ENCODE peak calls at places on chromosomes 7 and 10, in ten cellular contexts. E is HFF-Myc; U is body of pancreas; R is fibroblast of lung; G is neuronal stem cell; F is CD8-positive, alpha-beta memory T cell; V is HL-60; M is brain microvascular endothelial cell; X is AG09309; A is Panc1. Z is an unnamed sample.

GRCh38 chr7:150947761-150948680 is 30.1 kb downstream of the KCNH2 start:
- DNase-seq in G (no peak), F (no peak), A (no peak), V (no peak), M (no peak), E (no peak), X (no peak), U (no peak), R (no peak), Z (no peak)

GRCh38 chr10:113431807-113432206 is 121.0 kb upstream of the HABP2 start:
- DNase-seq in X (no peak), U (no peak), M (no peak), E (no peak), G (no peak), A (no peak), F (no peak), V (no peak), R (no peak), Z (no peak)

GRCh38 chr7:3089493-3089892 is 45.8 kb upstream of the CARD11 start:
- DNase-seq in U (no peak), R (peak), E (no peak), F (no peak), V (no peak), G (peak), X (no peak), M (peak), A (no peak), Z (no peak)

GRCh38 chr7:28623105-28623730 is 210.9 kb downstream of the CREB5 start:
- DNase-seq in E (no peak), A (no peak), F (no peak), V (no peak), M (peak), X (no peak), G (no peak), U (no peak), R (peak), Z (peak)

GRCh38 chr10:128632694-128633093 is 506.5 kb upstream of the MKI67 start:
- DNase-seq in M (no peak), V (no peak), X (no peak), A (no peak), F (no peak), E (no peak), G (no peak), U (no peak), R (no peak), Z (no peak)

GRCh38 chr7:99473315-99473596 is 566 bp downstream of the ZNF789 start:
- DNase-seq in E (peak), R (peak), M (peak), X (peak), V (no peak), A (no peak), G (peak), F (no peak), U (no peak), Z (no peak)

GRCh38 chr10:26697922-26698608 is 564 bp downstream of the PDSS1 start:
- DNase-seq in M (no peak), X (no peak), G (no peak), V (no peak), R (no peak), A (no peak), U (no peak), F (no peak), E (no peak), Z (no peak)

GRCh38 chr10:105843786-105844560 is 1202.9 kb downstream of the SORCS3 start:
- DNase-seq in E (no peak), X (no peak), U (no peak), G (no peak), V (no peak), M (no peak), R (no peak), F (no peak), A (no peak), Z (no peak)

GRCh38 chr10:120841522-120842189 is 9.5 kb upstream of the WDR11 start:
- DNase-seq in U (no peak), E (no peak), V (no peak), F (no peak), G (no peak), X (no peak), R (no peak), M (no peak), A (peak), Z (no peak)

GRCh38 chr10:5547934-5548660 is 23.3 kb downstream of the CALML3 start:
- DNase-seq in X (no peak), M (no peak), F (no peak), A (no peak), R (no peak), G (no peak), U (no peak), E (no peak), V (no peak), Z (no peak)

GRCh38 chr10:67306588-67307205 is 380.9 kb downstream of the LRRTM3 start:
- DNase-seq in G (peak), M (peak), F (no peak), V (no peak), E (no peak), X (no peak), A (peak), U (no peak), R (peak), Z (no peak)

GRCh38 chr7:97973206-97973658 is 16.8 kb downstream of the OCM2 start:
- DNase-seq in A (peak), G (no peak), F (no peak), U (peak), R (no peak), E (no peak), X (no peak), M (no peak), V (no peak), Z (no peak)

GRCh38 chr10:131824371-131825149 is 76.2 kb upstream of the PPP2R2D start:
- DNase-seq in A (no peak), V (no peak), M (no peak), U (no peak), F (no peak), G (no peak), X (no peak), E (no peak), R (no peak), Z (no peak)

GRCh38 chr10:535051-535450 is 154.4 kb downstream of the DIP2C start:
- DNase-seq in M (no peak), V (no peak), U (no peak), A (no peak), F (no peak), G (no peak), R (no peak), X (no peak), E (no peak), Z (no peak)

GRCh38 chr7:106021211-106022067 is 58.4 kb downstream of the CDHR3 start:
- DNase-seq in V (no peak), R (peak), U (no peak), F (no peak), X (no peak), M (no peak), G (no peak), E (no peak), A (no peak), Z (no peak)

GRCh38 chr10:28479366-28479765 is 53.6 kb upstream of the WAC start:
- DNase-seq in X (no peak), V (no peak), A (no peak), F (no peak), U (no peak), M (no peak), G (no peak), R (no peak), E (no peak), Z (no peak)

GRCh38 chr10:10038358-10038757 is 979.3 kb upstream of the CELF2 start:
- DNase-seq in M (no peak), A (no peak), V (no peak), E (no peak), F (no peak), U (no peak), X (no peak), R (peak), G (no peak), Z (no peak)

GRCh38 chr10:34580214-34580613 is 234.9 kb downstream of the PARD3 start:
- DNase-seq in X (no peak), G (no peak), F (no peak), U (no peak), A (no peak), R (no peak), V (no peak), M (no peak), E (no peak), Z (no peak)

GRCh38 chr7:55887786-55888185 is 530 bp downstream of the ZNF713 start:
- DNase-seq in E (no peak), V (no peak), G (peak), R (peak), U (no peak), X (no peak), A (no peak), F (no peak), M (no peak), Z (no peak)

GRCh38 chr7:149686001-149686400 is 87.4 kb downstream of the ZNF467 start:
- DNase-seq in R (peak), U (no peak), G (no peak), A (no peak), E (no peak), X (peak), F (no peak), V (peak), M (peak), Z (no peak)

GRCh38 chr7:29146888-29147609 is 712 bp upstream of the CPVL start:
- DNase-seq in G (no peak), E (no peak), R (no peak), M (no peak), V (no peak), F (no peak), X (peak), U (peak), A (no peak), Z (no peak)

GRCh38 chr10:35912615-35913170 is 270.6 kb upstream of the FZD8 start:
- DNase-seq in V (no peak), F (no peak), M (no peak), R (peak), U (no peak), G (no peak), A (no peak), X (peak), E (peak), Z (no peak)

GRCh38 chr10:2979267-2979660 is 88.1 kb upstream of the PFKP start:
- DNase-seq in V (peak), U (no peak), X (peak), E (no peak), M (no peak), A (no peak), F (no peak), R (peak), G (no peak), Z (no peak)

GRCh38 chr7:327305-327931 is 37.4 kb downstream of the FOXL3 start:
- DNase-seq in G (no peak), A (no peak), F (no peak), X (no peak), R (no peak), E (no peak), M (no peak), U (no peak), V (no peak), Z (no peak)

GRCh38 chr7:2632717-2633537 is 1.1 kb downstream of the TTYH3 start:
- DNase-seq in M (peak), G (no peak), X (peak), U (peak), E (peak), R (peak), A (no peak), F (peak), V (no peak), Z (no peak)

GRCh38 chr7:14389052-14389988 is 399.9 kb upstream of the ETV1 start:
- DNase-seq in R (no peak), U (no peak), G (no peak), E (no peak), X (no peak), M (no peak), F (no peak), V (no peak), A (no peak), Z (no peak)

GRCh38 chr10:72899545-72899944 is 6.0 kb downstream of the OIT3 start:
- DNase-seq in A (no peak), R (no peak), F (no peak), M (no peak), G (no peak), V (no peak), X (no peak), U (no peak), E (no peak), Z (no peak)

GRCh38 chr10:129369566-129369965 is 97.5 kb upstream of the MGMT start:
- DNase-seq in R (no peak), A (no peak), E (no peak), M (no peak), V (no peak), U (no peak), X (no peak), F (no peak), G (no peak), Z (no peak)

GRCh38 chr10:129808092-129808983 is 155.7 kb downstream of the EBF3 start:
- DNase-seq in V (no peak), X (no peak), U (no peak), M (no peak), G (no peak), R (no peak), E (no peak), A (no peak), F (no peak), Z (no peak)

GRCh38 chr10:21285742-21286311 is 239.7 kb downstream of the SKIDA1 start:
- DNase-seq in V (no peak), F (no peak), A (no peak), U (no peak), E (no peak), M (peak), R (no peak), X (no peak), G (no peak), Z (no peak)

GRCh38 chr10:50577681-50578350 is 45.9 kb downstream of the SGMS1 start:
- DNase-seq in U (peak), X (no peak), G (no peak), E (no peak), A (no peak), R (peak), M (peak), F (no peak), V (peak), Z (no peak)

GRCh38 chr10:58820862-58821559 is 308.3 kb downstream of the BICC1 start:
- DNase-seq in G (no peak), U (no peak), R (peak), E (peak), F (no peak), M (peak), A (no peak), V (no peak), X (peak), Z (no peak)

GRCh38 chr7:155584763-155585531 is 38.6 kb upstream of the CNPY1 start:
- DNase-seq in U (peak), E (no peak), F (no peak), M (peak), V (peak), X (no peak), R (peak), A (no peak), G (no peak), Z (no peak)

GRCh38 chr10:88992945-88993537 is 2.4 kb downstream of the FAS start:
- DNase-seq in U (no peak), R (peak), X (no peak), F (no peak), G (no peak), E (no peak), V (no peak), M (no peak), A (no peak), Z (no peak)

GRCh38 chr10:104368406-104368805 is 14.8 kb downstream of the CFAP58 start:
- DNase-seq in G (no peak), M (no peak), X (no peak), R (no peak), E (no peak), V (no peak), F (no peak), A (no peak), U (no peak), Z (no peak)

GRCh38 chr7:78226059-78226658 is 427.6 kb downstream of the PHTF2 start:
- DNase-seq in V (peak), R (peak), E (peak), F (no peak), G (peak), M (no peak), A (peak), U (peak), X (no peak), Z (no peak)

GRCh38 chr7:82598958-82599357 is 155.4 kb upstream of the CACNA2D1 start:
- DNase-seq in U (no peak), M (peak), X (peak), F (no peak), G (no peak), A (no peak), V (no peak), R (peak), E (no peak), Z (no peak)

GRCh38 chr7:29193316-29194205 is 1.0 kb upstream of the CHN2 start:
- DNase-seq in E (no peak), G (peak), V (no peak), F (no peak), M (no peak), R (no peak), A (no peak), U (peak), X (no peak), Z (no peak)

GRCh38 chr10:100325164-100325563 is 4.9 kb downstream of the PKD2L1 start:
- DNase-seq in X (no peak), U (no peak), R (no peak), A (no peak), F (no peak), E (no peak), M (no peak), V (no peak), G (no peak), Z (no peak)

GRCh38 chr10:19629559-19629958 is 186.7 kb upstream of the PLXDC2 start:
- DNase-seq in X (peak), R (peak), M (peak), V (no peak), U (peak), G (peak), F (no peak), E (no peak), A (no peak), Z (no peak)

DNA sequence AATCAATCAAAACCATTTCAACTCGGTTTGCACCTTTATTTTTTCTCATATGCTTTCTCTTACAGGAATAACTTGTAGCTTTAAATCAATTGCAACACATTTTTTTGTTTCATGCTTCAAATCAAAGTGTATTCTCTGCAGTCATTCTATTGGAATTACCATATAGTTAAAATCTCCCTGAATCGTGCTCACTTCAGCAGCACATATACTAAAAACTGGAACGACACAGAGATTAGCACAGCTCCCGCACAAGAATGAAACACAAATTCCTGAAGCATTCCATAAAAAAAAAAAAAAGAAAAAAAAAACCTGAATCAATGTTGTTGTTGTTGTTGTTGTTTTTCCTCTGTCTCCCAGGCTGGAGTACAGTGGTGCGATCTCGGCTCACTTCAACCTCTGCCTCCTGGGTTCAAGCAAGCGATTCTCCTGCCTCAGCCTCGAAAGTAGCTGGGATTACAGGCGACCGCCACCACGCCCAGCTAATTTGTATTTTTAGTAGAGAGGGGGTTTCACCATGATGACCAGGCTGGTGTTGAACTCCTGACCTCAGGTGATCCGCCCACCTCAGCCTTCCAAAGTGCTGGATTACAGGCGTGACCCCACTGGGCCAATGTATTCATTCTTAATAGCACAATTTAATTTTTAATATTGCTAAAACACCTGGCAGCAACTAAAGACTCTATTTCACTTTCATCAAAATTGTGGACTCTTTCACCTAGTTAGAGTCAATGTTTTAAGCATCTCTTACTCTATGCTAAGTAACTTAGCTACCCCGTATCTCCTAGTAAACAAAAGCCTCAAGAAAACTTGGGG is 26.3 kb downstream of the ANKRD61 start:
- DNase-seq in R (no peak), F (no peak), U (no peak), X (no peak), G (no peak), M (no peak), A (no peak), E (no peak), V (no peak), Z (no peak)
- H3K4me3 ChIP-seq in R (peak), F (peak), U (no peak), X (peak), G (no peak), M (peak), A (peak), E (peak), V (peak), Z (peak)

GRCh38 chr10:49076741-49077521 is 38.4 kb downstream of the VSTM4 start:
- DNase-seq in M (no peak), X (no peak), A (no peak), V (no peak), G (no peak), E (no peak), F (no peak), U (no peak), R (no peak), Z (peak)

GRCh38 chr10:49075743-49076142 is 39.6 kb downstream of the VSTM4 start:
- DNase-seq in V (no peak), G (no peak), E (no peak), R (no peak), A (no peak), U (no peak), M (no peak), X (no peak), F (no peak), Z (no peak)

GRCh38 chr10:49072166-49072885 is 43.0 kb downstream of the VSTM4 start:
- DNase-seq in G (no peak), E (no peak), X (no peak), A (no peak), U (no peak), R (no peak), V (no peak), F (no peak), M (no peak), Z (no peak)

GRCh38 chr10:49076319-49076718 is 39.0 kb downstream of the VSTM4 start:
- DNase-seq in X (no peak), F (no peak), G (no peak), E (no peak), M (no peak), A (no peak), R (no peak), U (no peak), V (no peak), Z (no peak)

GRCh38 chr10:49074836-49075235 is 40.5 kb downstream of the VSTM4 start:
- DNase-seq in A (no peak), V (no peak), G (no peak), F (no peak), M (no peak), R (no peak), X (no peak), U (no peak), E (no peak), Z (no peak)
- H3K4me3 ChIP-seq in A (no peak), V (no peak), G (no peak), F (no peak), M (no peak), R (no peak), X (no peak), U (no peak), E (no peak), Z (no peak)

DNA sequence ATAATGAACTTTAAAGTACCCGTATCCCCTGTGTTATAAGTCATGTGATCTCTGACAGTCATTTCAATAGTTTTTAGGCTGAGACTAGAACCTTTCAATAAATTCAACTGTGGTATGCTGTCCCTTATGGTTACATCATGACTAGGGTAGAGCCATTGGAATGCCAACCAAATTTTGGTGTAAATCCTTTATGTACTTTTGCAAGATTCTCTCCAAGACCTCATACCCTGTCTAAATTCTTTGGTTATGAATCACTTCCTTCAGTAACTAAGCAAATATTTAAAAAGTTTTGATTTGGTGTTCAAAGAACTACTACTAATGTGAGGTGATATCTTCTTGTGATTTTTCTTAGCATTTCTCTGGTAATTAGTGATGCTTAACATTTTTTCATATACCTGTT is 20.8 kb upstream of the OR6B1 start:
- DNase-seq in A (peak), U (no peak), F (no peak), G (no peak), X (peak), M (peak), E (peak), R (peak), V (no peak), Z (no peak)
- H3K4me3 ChIP-seq in A (no peak), U (no peak), F (no peak), G (no peak), X (no peak), M (no peak), E (no peak), R (no peak), V (no peak), Z (no peak)

GRCh38 chr7:158746957-158747356 is 42.4 kb upstream of the NCAPG2 start:
- DNase-seq in A (no peak), R (no peak), E (no peak), G (no peak), U (no peak), M (no peak), V (no peak), X (no peak), F (no peak), Z (no peak)

GRCh38 chr7:158750702-158751101 is 46.1 kb upstream of the NCAPG2 start:
- DNase-seq in U (no peak), M (no peak), V (no peak), E (no peak), F (no peak), R (no peak), A (no peak), X (no peak), G (no peak), Z (no peak)

GRCh38 chr7:158747408-158747807 is 42.8 kb upstream of the NCAPG2 start:
- DNase-seq in X (no peak), R (no peak), V (no peak), F (no peak), M (no peak), G (no peak), A (no peak), U (no peak), E (no peak), Z (no peak)

GRCh38 chr7:158749396-158749795 is 44.8 kb upstream of the NCAPG2 start:
- DNase-seq in X (no peak), A (no peak), R (no peak), F (no peak), U (no peak), G (no peak), V (no peak), E (no peak), M (no peak), Z (no peak)

GRCh38 chr7:158748335-158748734 is 43.7 kb upstream of the NCAPG2 start:
- DNase-seq in F (no peak), E (no peak), U (no peak), X (no peak), V (no peak), R (no peak), M (no peak), G (no peak), A (no peak), Z (no peak)
- H3K4me3 ChIP-seq in F (no peak), E (no peak), U (no peak), X (no peak), V (no peak), R (no peak), M (no peak), G (no peak), A (no peak), Z (no peak)

GRCh38 chr7:12715372-12716133 is 28.1 kb downstream of the ARL4A start:
- DNase-seq in F (no peak), M (peak), G (peak), A (no peak), U (no peak), X (peak), E (peak), V (peak), R (peak), Z (no peak)
- H3K4me3 ChIP-seq in F (no peak), M (peak), G (no peak), A (no peak), U (no peak), X (peak), E (peak), V (no peak), R (peak), Z (no peak)